ENCODE peak calls at places on chromosomes 12 and 14, in five cellular contexts. One of them, this sample, is unnamed.

GRCh38 chr14:41986726-41987125 is 380.1 kb downstream of the LRFN5 start:
- DNase-seq in fibroblast of lung: peak
- DNase-seq in mammary epithelial cell: peak
- DNase-seq in GM23248: peak
- DNase-seq in HepG2: no peak
- DNase-seq in this sample: no peak

GRCh38 chr12:79407671-79408622 is 282.8 kb downstream of the PAWR start:
- DNase-seq in fibroblast of lung: peak
- DNase-seq in mammary epithelial cell: peak
- DNase-seq in GM23248: peak
- DNase-seq in HepG2: peak
- DNase-seq in this sample: peak

GRCh38 chr12:42426733-42427132 is 100.8 kb downstream of the PPHLN1 start:
- DNase-seq in fibroblast of lung: peak
- DNase-seq in mammary epithelial cell: peak
- DNase-seq in GM23248: peak
- DNase-seq in HepG2: no peak
- DNase-seq in this sample: no peak

GRCh38 chr12:102421801-102422583 is 58.4 kb downstream of the IGF1 start:
- DNase-seq in fibroblast of lung: no peak
- DNase-seq in mammary epithelial cell: no peak
- DNase-seq in GM23248: no peak
- DNase-seq in HepG2: no peak
- DNase-seq in this sample: no peak

GRCh38 chr12:110677206-110677911 is 11.6 kb downstream of the HVCN1 start:
- DNase-seq in fibroblast of lung: no peak
- DNase-seq in mammary epithelial cell: no peak
- DNase-seq in GM23248: no peak
- DNase-seq in HepG2: no peak
- DNase-seq in this sample: no peak

GRCh38 chr14:99481745-99482099 is 513 bp downstream of the CCNK start:
- DNase-seq in fibroblast of lung: peak
- DNase-seq in mammary epithelial cell: peak
- DNase-seq in GM23248: peak
- DNase-seq in HepG2: no peak
- DNase-seq in this sample: peak

GRCh38 chr12:1747609-1748008 is 56.7 kb downstream of the ADIPOR2 start:
- DNase-seq in fibroblast of lung: no peak
- DNase-seq in mammary epithelial cell: no peak
- DNase-seq in GM23248: peak
- DNase-seq in HepG2: no peak
- DNase-seq in this sample: no peak

GRCh38 chr12:95205685-95206084 is 11.6 kb downstream of the FGD6 start:
- DNase-seq in fibroblast of lung: peak
- DNase-seq in mammary epithelial cell: peak
- DNase-seq in GM23248: peak
- DNase-seq in HepG2: no peak
- DNase-seq in this sample: peak

GRCh38 chr14:103739793-103740501 is 24.3 kb downstream of the ZFYVE21 start:
- DNase-seq in fibroblast of lung: no peak
- DNase-seq in mammary epithelial cell: no peak
- DNase-seq in GM23248: no peak
- DNase-seq in HepG2: no peak
- DNase-seq in this sample: no peak

GRCh38 chr14:95388699-95389098 is 69.0 kb upstream of the CLMN start:
- DNase-seq in fibroblast of lung: no peak
- DNase-seq in mammary epithelial cell: no peak
- DNase-seq in GM23248: peak
- DNase-seq in HepG2: no peak
- DNase-seq in this sample: no peak

GRCh38 chr12:29286081-29286800 is 94.7 kb downstream of the ERGIC2 start:
- DNase-seq in fibroblast of lung: no peak
- DNase-seq in mammary epithelial cell: no peak
- DNase-seq in GM23248: peak
- DNase-seq in HepG2: no peak
- DNase-seq in this sample: no peak

GRCh38 chr14:72182773-72183432 is 250.7 kb downstream of the RGS6 start:
- DNase-seq in fibroblast of lung: no peak
- DNase-seq in mammary epithelial cell: no peak
- DNase-seq in GM23248: no peak
- DNase-seq in HepG2: no peak
- DNase-seq in this sample: no peak

GRCh38 chr14:22780941-22781605 is 14.6 kb downstream of the OXA1L start:
- DNase-seq in fibroblast of lung: no peak
- DNase-seq in mammary epithelial cell: no peak
- DNase-seq in GM23248: no peak
- DNase-seq in HepG2: no peak
- DNase-seq in this sample: no peak

GRCh38 chr12:131346578-131347344 is 364.1 kb upstream of the SFSWAP start:
- DNase-seq in fibroblast of lung: no peak
- DNase-seq in mammary epithelial cell: no peak
- DNase-seq in GM23248: no peak
- DNase-seq in HepG2: no peak
- DNase-seq in this sample: no peak

GRCh38 chr14:58832010-58832409 is 194.2 kb downstream of the DACT1 start:
- DNase-seq in fibroblast of lung: no peak
- DNase-seq in mammary epithelial cell: peak
- DNase-seq in GM23248: no peak
- DNase-seq in HepG2: no peak
- DNase-seq in this sample: no peak

GRCh38 chr12:103924761-103925641 is 5.2 kb upstream of the HSP90B1 start:
- DNase-seq in fibroblast of lung: peak
- DNase-seq in mammary epithelial cell: peak
- DNase-seq in GM23248: peak
- DNase-seq in HepG2: no peak
- DNase-seq in this sample: peak

GRCh38 chr14:66495214-66496098 is 9.3 kb downstream of the CCDC196 start:
- DNase-seq in fibroblast of lung: peak
- DNase-seq in mammary epithelial cell: peak
- DNase-seq in GM23248: peak
- DNase-seq in HepG2: peak
- DNase-seq in this sample: peak

GRCh38 chr12:47577213-47577612 is 128.6 kb downstream of the RPAP3 start:
- DNase-seq in fibroblast of lung: no peak
- DNase-seq in mammary epithelial cell: no peak
- DNase-seq in GM23248: peak
- DNase-seq in HepG2: no peak
- DNase-seq in this sample: no peak

GRCh38 chr12:111978545-111978944 is 34.4 kb downstream of the TMEM116 start:
- DNase-seq in fibroblast of lung: no peak
- DNase-seq in mammary epithelial cell: no peak
- DNase-seq in GM23248: no peak
- DNase-seq in HepG2: no peak
- DNase-seq in this sample: no peak

GRCh38 chr14:104290058-104290667 is 151.8 kb downstream of the KIF26A start:
- DNase-seq in fibroblast of lung: no peak
- DNase-seq in mammary epithelial cell: no peak
- DNase-seq in GM23248: no peak
- DNase-seq in HepG2: no peak
- DNase-seq in this sample: no peak

GRCh38 chr12:88223519-88223918 is 81.4 kb downstream of the TMTC3 start:
- DNase-seq in fibroblast of lung: no peak
- DNase-seq in mammary epithelial cell: no peak
- DNase-seq in GM23248: no peak
- DNase-seq in HepG2: no peak
- DNase-seq in this sample: no peak

GRCh38 chr12:95004610-95005009 is 1.1 kb upstream of the NDUFA12 start:
- DNase-seq in fibroblast of lung: peak
- DNase-seq in mammary epithelial cell: no peak
- DNase-seq in GM23248: peak
- DNase-seq in HepG2: no peak
- DNase-seq in this sample: no peak

GRCh38 chr12:47990351-47991105 is 13.7 kb downstream of the COL2A1 start:
- DNase-seq in fibroblast of lung: peak
- DNase-seq in mammary epithelial cell: no peak
- DNase-seq in GM23248: no peak
- DNase-seq in HepG2: no peak
- DNase-seq in this sample: peak

GRCh38 chr14:54343276-54344121 is 53.3 kb upstream of the CDKN3 start:
- DNase-seq in fibroblast of lung: peak
- DNase-seq in mammary epithelial cell: no peak
- DNase-seq in GM23248: no peak
- DNase-seq in HepG2: peak
- DNase-seq in this sample: no peak

GRCh38 chr14:81435578-81436295 is 35.6 kb upstream of the STON2 start:
- DNase-seq in fibroblast of lung: peak
- DNase-seq in mammary epithelial cell: peak
- DNase-seq in GM23248: peak
- DNase-seq in HepG2: peak
- DNase-seq in this sample: peak

GRCh38 chr12:104083769-104084475 is 19.6 kb downstream of the HCFC2 start:
- DNase-seq in fibroblast of lung: no peak
- DNase-seq in mammary epithelial cell: no peak
- DNase-seq in GM23248: no peak
- DNase-seq in HepG2: no peak
- DNase-seq in this sample: no peak

GRCh38 chr12:6631549-6631961 is 4.2 kb downstream of the LPAR5 start:
- DNase-seq in fibroblast of lung: no peak
- DNase-seq in mammary epithelial cell: no peak
- DNase-seq in GM23248: no peak
- DNase-seq in HepG2: no peak
- DNase-seq in this sample: peak

GRCh38 chr14:75991753-75992152 is 6.2 kb downstream of the IFT43 start:
- DNase-seq in fibroblast of lung: no peak
- DNase-seq in mammary epithelial cell: no peak
- DNase-seq in GM23248: peak
- DNase-seq in HepG2: no peak
- DNase-seq in this sample: no peak

GRCh38 chr14:77641207-77641533 is 24.7 kb upstream of the SPTLC2 start:
- DNase-seq in fibroblast of lung: no peak
- DNase-seq in mammary epithelial cell: no peak
- DNase-seq in GM23248: peak
- DNase-seq in HepG2: no peak
- DNase-seq in this sample: no peak

GRCh38 chr12:117145597-117146154 is 44.6 kb downstream of the FBXO21 start:
- DNase-seq in fibroblast of lung: no peak
- DNase-seq in mammary epithelial cell: no peak
- DNase-seq in GM23248: no peak
- DNase-seq in HepG2: no peak
- DNase-seq in this sample: no peak

GRCh38 chr12:107759410-107759809 is 1.5 kb downstream of the PRDM4 start:
- DNase-seq in fibroblast of lung: peak
- DNase-seq in mammary epithelial cell: peak
- DNase-seq in GM23248: peak
- DNase-seq in HepG2: peak
- DNase-seq in this sample: peak

GRCh38 chr12:3416670-3417069 is 74.3 kb upstream of the PRMT8 start:
- DNase-seq in fibroblast of lung: no peak
- DNase-seq in mammary epithelial cell: no peak
- DNase-seq in GM23248: no peak
- DNase-seq in HepG2: no peak
- DNase-seq in this sample: no peak

GRCh38 chr12:82805812-82806497 is 119.2 kb downstream of the TMTC2 start:
- DNase-seq in fibroblast of lung: no peak
- DNase-seq in mammary epithelial cell: peak
- DNase-seq in GM23248: peak
- DNase-seq in HepG2: no peak
- DNase-seq in this sample: no peak

GRCh38 chr14:60631842-60632241 is 17.4 kb downstream of the SIX1 start:
- DNase-seq in fibroblast of lung: no peak
- DNase-seq in mammary epithelial cell: no peak
- DNase-seq in GM23248: no peak
- DNase-seq in HepG2: no peak
- DNase-seq in this sample: no peak

GRCh38 chr12:31323466-31324115 is 2.4 kb downstream of the SINHCAF start:
- DNase-seq in fibroblast of lung: peak
- DNase-seq in mammary epithelial cell: peak
- DNase-seq in GM23248: peak
- DNase-seq in HepG2: no peak
- DNase-seq in this sample: no peak
- TF ChIP-seq EZH2 in fibroblast of lung: no peak
- TF ChIP-seq EZH2 in mammary epithelial cell: no peak
- TF ChIP-seq EZH2 in GM23248: no peak
- TF ChIP-seq EZH2 in HepG2: no peak
- TF ChIP-seq EZH2 in this sample: no peak

GRCh38 chr12:13211859-13212664 is 15.5 kb downstream of the EMP1 start:
- DNase-seq in fibroblast of lung: peak
- DNase-seq in mammary epithelial cell: no peak
- DNase-seq in GM23248: peak
- DNase-seq in HepG2: peak
- DNase-seq in this sample: peak

GRCh38 chr12:13211191-13211858 is 14.8 kb downstream of the EMP1 start:
- DNase-seq in fibroblast of lung: no peak
- DNase-seq in mammary epithelial cell: no peak
- DNase-seq in GM23248: peak
- DNase-seq in HepG2: no peak
- DNase-seq in this sample: no peak

GRCh38 chr12:13219320-13219719 is 22.8 kb downstream of the EMP1 start:
- DNase-seq in fibroblast of lung: no peak
- DNase-seq in mammary epithelial cell: no peak
- DNase-seq in GM23248: peak
- DNase-seq in HepG2: no peak
- DNase-seq in this sample: no peak

GRCh38 chr12:13218641-13219040 is 22.1 kb downstream of the EMP1 start:
- DNase-seq in fibroblast of lung: no peak
- DNase-seq in mammary epithelial cell: peak
- DNase-seq in GM23248: peak
- DNase-seq in HepG2: no peak
- DNase-seq in this sample: no peak

GRCh38 chr12:13215056-13215455 is 18.5 kb downstream of the EMP1 start:
- DNase-seq in fibroblast of lung: no peak
- DNase-seq in mammary epithelial cell: no peak
- DNase-seq in GM23248: no peak
- DNase-seq in HepG2: no peak
- DNase-seq in this sample: no peak
- H2AFZ ChIP-seq in fibroblast of lung: no peak
- H2AFZ ChIP-seq in mammary epithelial cell: no peak
- H2AFZ ChIP-seq in GM23248: no peak
- H2AFZ ChIP-seq in HepG2: no peak
- H2AFZ ChIP-seq in this sample: no peak

GRCh38 chr12:46485853-46486252 is 113.3 kb upstream of the SLC38A2 start:
- DNase-seq in fibroblast of lung: no peak
- DNase-seq in mammary epithelial cell: no peak
- DNase-seq in GM23248: no peak
- DNase-seq in HepG2: no peak
- DNase-seq in this sample: no peak

GRCh38 chr12:46483572-46484395 is 111.2 kb upstream of the SLC38A2 start:
- DNase-seq in fibroblast of lung: peak
- DNase-seq in mammary epithelial cell: no peak
- DNase-seq in GM23248: peak
- DNase-seq in HepG2: peak
- DNase-seq in this sample: peak

GRCh38 chr12:46486588-46486987 is 114.0 kb upstream of the SLC38A2 start:
- DNase-seq in fibroblast of lung: no peak
- DNase-seq in mammary epithelial cell: no peak
- DNase-seq in GM23248: no peak
- DNase-seq in HepG2: no peak
- DNase-seq in this sample: no peak

GRCh38 chr12:46487567-46488131 is 115.1 kb upstream of the SLC38A2 start:
- DNase-seq in fibroblast of lung: no peak
- DNase-seq in mammary epithelial cell: no peak
- DNase-seq in GM23248: no peak
- DNase-seq in HepG2: no peak
- DNase-seq in this sample: no peak

GRCh38 chr12:46484396-46485061 is 112.0 kb upstream of the SLC38A2 start:
- DNase-seq in fibroblast of lung: no peak
- DNase-seq in mammary epithelial cell: no peak
- DNase-seq in GM23248: no peak
- DNase-seq in HepG2: no peak
- DNase-seq in this sample: no peak
- TF ChIP-seq EZH2 in fibroblast of lung: no peak
- TF ChIP-seq EZH2 in mammary epithelial cell: no peak
- TF ChIP-seq EZH2 in GM23248: no peak
- TF ChIP-seq EZH2 in HepG2: no peak
- TF ChIP-seq EZH2 in this sample: no peak

GRCh38 chr12:4439736-4440135 is 5.9 kb downstream of the FGF6 start:
- DNase-seq in fibroblast of lung: no peak
- DNase-seq in mammary epithelial cell: no peak
- DNase-seq in GM23248: no peak
- DNase-seq in HepG2: no peak
- DNase-seq in this sample: no peak
- H2AFZ ChIP-seq in fibroblast of lung: no peak
- H2AFZ ChIP-seq in mammary epithelial cell: no peak
- H2AFZ ChIP-seq in GM23248: no peak
- H2AFZ ChIP-seq in HepG2: no peak
- H2AFZ ChIP-seq in this sample: no peak